ENCODE peak calls at places on chromosomes 12 and 14, in ten cellular contexts. One of them, this sample, is unnamed.

GRCh38 chr14:37569729-37570128 is 25.3 kb downstream of the FOXA1 start:
- DNase-seq in IMR-90: no peak
- DNase-seq in PC-3: no peak
- DNase-seq in neural progenitor cell: peak; percentile 21
- DNase-seq in keratinocyte: no peak
- DNase-seq in NT2/D1: no peak
- DNase-seq in H1: no peak
- DNase-seq in astrocyte: no peak
- DNase-seq in GM23248: no peak
- DNase-seq in adipocyte: no peak
- DNase-seq in this sample: no peak

GRCh38 chr12:41013921-41014642 is 174.0 kb upstream of the PDZRN4 start:
- DNase-seq in H1: no peak
- DNase-seq in NT2/D1: no peak
- DNase-seq in neural progenitor cell: no peak
- DNase-seq in PC-3: no peak
- DNase-seq in keratinocyte: no peak
- DNase-seq in IMR-90: no peak
- DNase-seq in astrocyte: peak; percentile 63
- DNase-seq in adipocyte: peak; percentile 51
- DNase-seq in GM23248: peak; percentile 17
- DNase-seq in this sample: peak; percentile 68

GRCh38 chr14:75191100-75191499 is 14.7 kb upstream of the TMED10 start:
- DNase-seq in H1: no peak
- DNase-seq in IMR-90: no peak
- DNase-seq in astrocyte: no peak
- DNase-seq in adipocyte: no peak
- DNase-seq in NT2/D1: no peak
- DNase-seq in keratinocyte: no peak
- DNase-seq in neural progenitor cell: no peak
- DNase-seq in PC-3: no peak
- DNase-seq in GM23248: no peak
- DNase-seq in this sample: no peak

GRCh38 chr14:99972748-99973466 is 92.3 kb upstream of the EVL start:
- DNase-seq in NT2/D1: no peak
- DNase-seq in neural progenitor cell: no peak
- DNase-seq in adipocyte: no peak
- DNase-seq in PC-3: no peak
- DNase-seq in keratinocyte: no peak
- DNase-seq in H1: no peak
- DNase-seq in IMR-90: no peak
- DNase-seq in GM23248: no peak
- DNase-seq in astrocyte: peak; percentile 22
- DNase-seq in this sample: no peak

GRCh38 chr12:31019106-31019505 is 54.6 kb upstream of the DDX11 start:
- DNase-seq in neural progenitor cell: no peak
- DNase-seq in astrocyte: no peak
- DNase-seq in IMR-90: no peak
- DNase-seq in keratinocyte: no peak
- DNase-seq in NT2/D1: no peak
- DNase-seq in PC-3: no peak
- DNase-seq in H1: no peak
- DNase-seq in adipocyte: no peak
- DNase-seq in GM23248: no peak
- DNase-seq in this sample: no peak

GRCh38 chr12:6839482-6840201 is 1.1 kb upstream of the GNB3 start:
- DNase-seq in PC-3: no peak
- DNase-seq in keratinocyte: no peak
- DNase-seq in neural progenitor cell: peak; percentile 80
- DNase-seq in IMR-90: no peak
- DNase-seq in H1: no peak
- DNase-seq in astrocyte: no peak
- DNase-seq in GM23248: no peak
- DNase-seq in NT2/D1: no peak
- DNase-seq in adipocyte: no peak
- DNase-seq in this sample: no peak

GRCh38 chr14:36773558-36773957 is 111.9 kb downstream of the PAX9 start:
- DNase-seq in adipocyte: peak; percentile 35
- DNase-seq in neural progenitor cell: no peak
- DNase-seq in astrocyte: peak; percentile 14
- DNase-seq in NT2/D1: no peak
- DNase-seq in keratinocyte: no peak
- DNase-seq in PC-3: peak; percentile 66
- DNase-seq in H1: no peak
- DNase-seq in GM23248: peak; percentile 28
- DNase-seq in IMR-90: peak; percentile 6
- DNase-seq in this sample: no peak

GRCh38 chr12:28159688-28160087 is 30.6 kb upstream of the CCDC91 start:
- DNase-seq in keratinocyte: no peak
- DNase-seq in PC-3: no peak
- DNase-seq in NT2/D1: no peak
- DNase-seq in adipocyte: no peak
- DNase-seq in H1: no peak
- DNase-seq in GM23248: no peak
- DNase-seq in IMR-90: no peak
- DNase-seq in astrocyte: no peak
- DNase-seq in neural progenitor cell: no peak
- DNase-seq in this sample: no peak

GRCh38 chr12:122081108-122081696 is 2.6 kb downstream of the MLXIP start:
- DNase-seq in IMR-90: no peak
- DNase-seq in GM23248: peak; percentile 81
- DNase-seq in NT2/D1: no peak
- DNase-seq in H1: no peak
- DNase-seq in keratinocyte: no peak
- DNase-seq in adipocyte: peak; percentile 64
- DNase-seq in neural progenitor cell: no peak
- DNase-seq in PC-3: peak; percentile 92
- DNase-seq in astrocyte: no peak
- DNase-seq in this sample: peak; percentile 79

GRCh38 chr12:89238593-89238992 is 113.7 kb downstream of the DUSP6 start:
- DNase-seq in keratinocyte: no peak
- DNase-seq in astrocyte: no peak
- DNase-seq in GM23248: no peak
- DNase-seq in H1: no peak
- DNase-seq in adipocyte: no peak
- DNase-seq in IMR-90: no peak
- DNase-seq in PC-3: no peak
- DNase-seq in NT2/D1: no peak
- DNase-seq in neural progenitor cell: no peak
- DNase-seq in this sample: no peak

GRCh38 chr14:105857816-105858675 is 331.7 kb downstream of the TMEM121 start:
- DNase-seq in keratinocyte: no peak
- DNase-seq in astrocyte: no peak
- DNase-seq in GM23248: no peak
- DNase-seq in IMR-90: no peak
- DNase-seq in PC-3: no peak
- DNase-seq in NT2/D1: no peak
- DNase-seq in H1: no peak
- DNase-seq in adipocyte: no peak
- DNase-seq in neural progenitor cell: no peak
- DNase-seq in this sample: no peak
- H3K9ac ChIP-seq in keratinocyte: no peak overlapping the region
- H3K9ac ChIP-seq in astrocyte: no peak overlapping the region
- H3K9ac ChIP-seq in GM23248: no peak overlapping the region
- H3K9ac ChIP-seq in IMR-90: no peak overlapping the region
- H3K9ac ChIP-seq in PC-3: no peak overlapping the region
- H3K9ac ChIP-seq in NT2/D1: no peak overlapping the region
- H3K9ac ChIP-seq in H1: no peak overlapping the region
- H3K9ac ChIP-seq in adipocyte: no peak overlapping the region
- H3K9ac ChIP-seq in neural progenitor cell: no peak overlapping the region
- H3K9ac ChIP-seq in this sample: no peak overlapping the region

GRCh38 chr14:31962920-31963319 is 114.2 kb upstream of the ARHGAP5 start:
- DNase-seq in GM23248: no peak
- DNase-seq in PC-3: no peak
- DNase-seq in adipocyte: no peak
- DNase-seq in keratinocyte: no peak
- DNase-seq in neural progenitor cell: peak; percentile 56
- DNase-seq in NT2/D1: no peak
- DNase-seq in astrocyte: no peak
- DNase-seq in H1: no peak
- DNase-seq in IMR-90: no peak
- DNase-seq in this sample: no peak
- H3K9ac ChIP-seq in GM23248: no peak overlapping the region
- H3K9ac ChIP-seq in PC-3: no peak overlapping the region
- H3K9ac ChIP-seq in adipocyte: no peak overlapping the region
- H3K9ac ChIP-seq in keratinocyte: no peak overlapping the region
- H3K9ac ChIP-seq in neural progenitor cell: no peak overlapping the region
- H3K9ac ChIP-seq in NT2/D1: no peak overlapping the region
- H3K9ac ChIP-seq in astrocyte: no peak overlapping the region
- H3K9ac ChIP-seq in H1: no peak overlapping the region
- H3K9ac ChIP-seq in IMR-90: no peak overlapping the region
- H3K9ac ChIP-seq in this sample: no peak overlapping the region

GRCh38 chr14:102439556-102439955 is 70.0 kb downstream of the ANKRD9 start:
- DNase-seq in H1: no peak
- DNase-seq in astrocyte: no peak
- DNase-seq in neural progenitor cell: no peak
- DNase-seq in PC-3: no peak
- DNase-seq in NT2/D1: no peak
- DNase-seq in keratinocyte: no peak
- DNase-seq in GM23248: no peak
- DNase-seq in IMR-90: no peak
- DNase-seq in adipocyte: no peak
- DNase-seq in this sample: no peak
- H3K9ac ChIP-seq in H1: no peak overlapping the region
- H3K9ac ChIP-seq in astrocyte: no peak overlapping the region
- H3K9ac ChIP-seq in neural progenitor cell: no peak overlapping the region
- H3K9ac ChIP-seq in PC-3: no peak overlapping the region
- H3K9ac ChIP-seq in NT2/D1: no peak overlapping the region
- H3K9ac ChIP-seq in keratinocyte: no peak overlapping the region
- H3K9ac ChIP-seq in GM23248: no peak overlapping the region
- H3K9ac ChIP-seq in IMR-90: no peak overlapping the region
- H3K9ac ChIP-seq in adipocyte: no peak overlapping the region
- H3K9ac ChIP-seq in this sample: no peak overlapping the region

GRCh38 chr14:63972323-63972932 is 119.6 kb downstream of the SYNE2 start:
- DNase-seq in H1: no peak
- DNase-seq in NT2/D1: no peak
- DNase-seq in adipocyte: no peak
- DNase-seq in keratinocyte: no peak
- DNase-seq in PC-3: no peak
- DNase-seq in IMR-90: no peak
- DNase-seq in GM23248: no peak
- DNase-seq in astrocyte: no peak
- DNase-seq in neural progenitor cell: no peak
- DNase-seq in this sample: no peak
- H3K9ac ChIP-seq in H1: no peak overlapping the region
- H3K9ac ChIP-seq in NT2/D1: no peak overlapping the region
- H3K9ac ChIP-seq in adipocyte: no peak overlapping the region
- H3K9ac ChIP-seq in keratinocyte: no peak overlapping the region
- H3K9ac ChIP-seq in PC-3: no peak overlapping the region
- H3K9ac ChIP-seq in IMR-90: no peak overlapping the region
- H3K9ac ChIP-seq in GM23248: no peak overlapping the region
- H3K9ac ChIP-seq in astrocyte: no peak overlapping the region
- H3K9ac ChIP-seq in neural progenitor cell: no peak overlapping the region
- H3K9ac ChIP-seq in this sample: no peak overlapping the region